ENCODE peak calls at places on chromosomes 6 and 20, in four cellular contexts. One of them, this sample, is unnamed.
A peak's percentile ranks its signal among the peaks of the same experiment; 100 is the strongest.

GRCh38 chr20:50826121-50826520 is 31.3 kb downstream of the BCAS4 start:
- DNase-seq in colonic mucosa: no peak
- DNase-seq in mesendoderm: no peak
- DNase-seq in stimulated activated CD4-positive, alpha-beta T cell treated with anti-CD3 and anti-CD28 coated beads, Interleukin-15, amount 100 ng/mL, for 1 hour: no peak
- DNase-seq in this sample: no peak

GRCh38 chr20:38748863-38749153 is 548 bp downstream of the ACTR5 start:
- DNase-seq in stimulated activated CD4-positive, alpha-beta T cell treated with anti-CD3 and anti-CD28 coated beads, Interleukin-15, amount 100 ng/mL, for 1 hour: no peak
- DNase-seq in colonic mucosa: peak; percentile 78
- DNase-seq in mesendoderm: peak; percentile 77
- DNase-seq in this sample: no peak

GRCh38 chr20:57609086-57609841 is 11.0 kb downstream of the ZBP1 start:
- DNase-seq in colonic mucosa: no peak
- DNase-seq in stimulated activated CD4-positive, alpha-beta T cell treated with anti-CD3 and anti-CD28 coated beads, Interleukin-15, amount 100 ng/mL, for 1 hour: no peak
- DNase-seq in mesendoderm: no peak
- DNase-seq in this sample: no peak

GRCh38 chr6:52213127-52213526 is 27.0 kb downstream of the IL17A start:
- DNase-seq in stimulated activated CD4-positive, alpha-beta T cell treated with anti-CD3 and anti-CD28 coated beads, Interleukin-15, amount 100 ng/mL, for 1 hour: no peak
- DNase-seq in mesendoderm: peak; percentile 11
- DNase-seq in colonic mucosa: no peak
- DNase-seq in this sample: no peak

GRCh38 chr6:74091133-74091793 is 395.3 kb downstream of the CD109 start:
- DNase-seq in mesendoderm: peak; percentile 55
- DNase-seq in colonic mucosa: no peak
- DNase-seq in stimulated activated CD4-positive, alpha-beta T cell treated with anti-CD3 and anti-CD28 coated beads, Interleukin-15, amount 100 ng/mL, for 1 hour: no peak
- DNase-seq in this sample: peak; percentile 1

GRCh38 chr20:35446356-35447078 is 8.5 kb upstream of the GDF5 start:
- DNase-seq in colonic mucosa: no peak
- DNase-seq in stimulated activated CD4-positive, alpha-beta T cell treated with anti-CD3 and anti-CD28 coated beads, Interleukin-15, amount 100 ng/mL, for 1 hour: no peak
- DNase-seq in mesendoderm: no peak
- DNase-seq in this sample: no peak

GRCh38 chr6:143594647-143595046 is 83.1 kb upstream of the PHACTR2 start:
- DNase-seq in stimulated activated CD4-positive, alpha-beta T cell treated with anti-CD3 and anti-CD28 coated beads, Interleukin-15, amount 100 ng/mL, for 1 hour: no peak
- DNase-seq in colonic mucosa: no peak
- DNase-seq in mesendoderm: no peak
- DNase-seq in this sample: no peak

GRCh38 chr6:54301770-54302169 is 6.5 kb upstream of the TINAG start:
- DNase-seq in stimulated activated CD4-positive, alpha-beta T cell treated with anti-CD3 and anti-CD28 coated beads, Interleukin-15, amount 100 ng/mL, for 1 hour: no peak
- DNase-seq in mesendoderm: no peak
- DNase-seq in colonic mucosa: no peak
- DNase-seq in this sample: no peak

GRCh38 chr6:158559895-158560786 is at the start of gene TMEM181:
- DNase-seq in colonic mucosa: peak; percentile 87
- DNase-seq in stimulated activated CD4-positive, alpha-beta T cell treated with anti-CD3 and anti-CD28 coated beads, Interleukin-15, amount 100 ng/mL, for 1 hour: peak; percentile 73
- DNase-seq in mesendoderm: peak; percentile 85
- DNase-seq in this sample: peak; percentile 81

GRCh38 chr20:47999166-47999565 is 213.9 kb upstream of the SULF2 start:
- DNase-seq in stimulated activated CD4-positive, alpha-beta T cell treated with anti-CD3 and anti-CD28 coated beads, Interleukin-15, amount 100 ng/mL, for 1 hour: no peak
- DNase-seq in colonic mucosa: no peak
- DNase-seq in mesendoderm: no peak
- DNase-seq in this sample: no peak

GRCh38 chr6:99013145-99013544 is 65.4 kb upstream of the FBXL4 start:
- DNase-seq in mesendoderm: peak; percentile 57
- DNase-seq in stimulated activated CD4-positive, alpha-beta T cell treated with anti-CD3 and anti-CD28 coated beads, Interleukin-15, amount 100 ng/mL, for 1 hour: no peak
- DNase-seq in colonic mucosa: no peak
- DNase-seq in this sample: no peak

GRCh38 chr20:10445758-10446157 is 10.7 kb downstream of the SLX4IP start:
- DNase-seq in stimulated activated CD4-positive, alpha-beta T cell treated with anti-CD3 and anti-CD28 coated beads, Interleukin-15, amount 100 ng/mL, for 1 hour: no peak
- DNase-seq in colonic mucosa: no peak
- DNase-seq in mesendoderm: no peak
- DNase-seq in this sample: no peak

GRCh38 chr20:4153251-4153650 is 137.9 kb upstream of the RNF24 start:
- DNase-seq in stimulated activated CD4-positive, alpha-beta T cell treated with anti-CD3 and anti-CD28 coated beads, Interleukin-15, amount 100 ng/mL, for 1 hour: no peak
- DNase-seq in mesendoderm: no peak
- DNase-seq in colonic mucosa: peak; percentile 73
- DNase-seq in this sample: no peak

GRCh38 chr6:1479601-1480236 is 90.3 kb downstream of the FOXF2 start:
- DNase-seq in mesendoderm: no peak
- DNase-seq in colonic mucosa: no peak
- DNase-seq in stimulated activated CD4-positive, alpha-beta T cell treated with anti-CD3 and anti-CD28 coated beads, Interleukin-15, amount 100 ng/mL, for 1 hour: no peak
- DNase-seq in this sample: no peak

GRCh38 chr20:14069796-14070195 is 74.5 kb downstream of the MACROD2 start:
- DNase-seq in stimulated activated CD4-positive, alpha-beta T cell treated with anti-CD3 and anti-CD28 coated beads, Interleukin-15, amount 100 ng/mL, for 1 hour: no peak
- DNase-seq in colonic mucosa: no peak
- DNase-seq in mesendoderm: peak; percentile 6
- DNase-seq in this sample: no peak